ENCODE peak calls at places on chromosomes 4 and X, in five cellular contexts. One of them, this sample, is unnamed.

GRCh38 chr4:81466841-81467671 is 4.7 kb downstream of the RASGEF1B start:
- DNase-seq in stromal cell of bone marrow: peak; percentile 43
- DNase-seq in stimulated activated CD4-positive, alpha-beta T cell treated with anti-CD3 and anti-CD28 coated beads, Interleukin-4, amount 100 ng/mL, for 24 hours: peak; percentile 88
- DNase-seq in HTR-8/SVneo: no peak
- DNase-seq in GM10248: peak; percentile 44
- DNase-seq in this sample: peak; percentile 70

GRCh38 chr4:73698217-73698616 is 42.2 kb upstream of the CXCL8 start:
- DNase-seq in stromal cell of bone marrow: no peak
- DNase-seq in stimulated activated CD4-positive, alpha-beta T cell treated with anti-CD3 and anti-CD28 coated beads, Interleukin-4, amount 100 ng/mL, for 24 hours: no peak
- DNase-seq in HTR-8/SVneo: no peak
- DNase-seq in GM10248: no peak
- DNase-seq in this sample: no peak

GRCh38 chr4:168710353-168710946 is 213.6 kb downstream of the PALLD start:
- DNase-seq in stromal cell of bone marrow: peak; percentile 56
- DNase-seq in stimulated activated CD4-positive, alpha-beta T cell treated with anti-CD3 and anti-CD28 coated beads, Interleukin-4, amount 100 ng/mL, for 24 hours: no peak
- DNase-seq in HTR-8/SVneo: peak; percentile 30
- DNase-seq in GM10248: no peak
- DNase-seq in this sample: no peak

GRCh38 chr4:30753316-30753715 is 33.1 kb downstream of the PCDH7 start:
- DNase-seq in stromal cell of bone marrow: no peak
- DNase-seq in stimulated activated CD4-positive, alpha-beta T cell treated with anti-CD3 and anti-CD28 coated beads, Interleukin-4, amount 100 ng/mL, for 24 hours: no peak
- DNase-seq in HTR-8/SVneo: no peak
- DNase-seq in GM10248: no peak
- DNase-seq in this sample: no peak

GRCh38 chr4:12615822-12616221 is 868.3 kb downstream of the RAB28 start:
- DNase-seq in stromal cell of bone marrow: no peak
- DNase-seq in stimulated activated CD4-positive, alpha-beta T cell treated with anti-CD3 and anti-CD28 coated beads, Interleukin-4, amount 100 ng/mL, for 24 hours: no peak
- DNase-seq in HTR-8/SVneo: no peak
- DNase-seq in GM10248: no peak
- DNase-seq in this sample: no peak

GRCh38 chr4:119113033-119113655 is 22.5 kb upstream of the MYOZ2 start:
- DNase-seq in stromal cell of bone marrow: peak; percentile 91
- DNase-seq in stimulated activated CD4-positive, alpha-beta T cell treated with anti-CD3 and anti-CD28 coated beads, Interleukin-4, amount 100 ng/mL, for 24 hours: no peak
- DNase-seq in HTR-8/SVneo: peak; percentile 70
- DNase-seq in GM10248: no peak
- DNase-seq in this sample: no peak

GRCh38 chrX:119817130-119817690 is 25.8 kb upstream of the RPL39 start:
- DNase-seq in stromal cell of bone marrow: peak; percentile 59
- DNase-seq in stimulated activated CD4-positive, alpha-beta T cell treated with anti-CD3 and anti-CD28 coated beads, Interleukin-4, amount 100 ng/mL, for 24 hours: no peak
- DNase-seq in HTR-8/SVneo: no peak
- DNase-seq in GM10248: no peak
- DNase-seq in this sample: no peak

GRCh38 chrX:68934421-68934820 is 105.6 kb downstream of the EFNB1 start:
- DNase-seq in stromal cell of bone marrow: no peak
- DNase-seq in stimulated activated CD4-positive, alpha-beta T cell treated with anti-CD3 and anti-CD28 coated beads, Interleukin-4, amount 100 ng/mL, for 24 hours: no peak
- DNase-seq in HTR-8/SVneo: no peak
- DNase-seq in GM10248: no peak
- DNase-seq in this sample: no peak

GRCh38 chr4:158053801-158054200 is 119.0 kb downstream of the GASK1B start:
- DNase-seq in stromal cell of bone marrow: no peak
- DNase-seq in stimulated activated CD4-positive, alpha-beta T cell treated with anti-CD3 and anti-CD28 coated beads, Interleukin-4, amount 100 ng/mL, for 24 hours: no peak
- DNase-seq in HTR-8/SVneo: no peak
- DNase-seq in GM10248: no peak
- DNase-seq in this sample: no peak

GRCh38 chr4:46250997-46251396 is 127.1 kb upstream of the GABRG1 start:
- DNase-seq in stromal cell of bone marrow: no peak
- DNase-seq in stimulated activated CD4-positive, alpha-beta T cell treated with anti-CD3 and anti-CD28 coated beads, Interleukin-4, amount 100 ng/mL, for 24 hours: no peak
- DNase-seq in HTR-8/SVneo: no peak
- DNase-seq in GM10248: no peak
- DNase-seq in this sample: no peak

GRCh38 chr4:138192113-138192512 is 50.0 kb downstream of the SLC7A11 start:
- DNase-seq in stromal cell of bone marrow: no peak
- DNase-seq in stimulated activated CD4-positive, alpha-beta T cell treated with anti-CD3 and anti-CD28 coated beads, Interleukin-4, amount 100 ng/mL, for 24 hours: no peak
- DNase-seq in HTR-8/SVneo: peak; percentile 9
- DNase-seq in GM10248: no peak
- DNase-seq in this sample: no peak

GRCh38 chrX:115452256-115452655 is 108.7 kb upstream of the PLS3 start:
- DNase-seq in stromal cell of bone marrow: no peak
- DNase-seq in stimulated activated CD4-positive, alpha-beta T cell treated with anti-CD3 and anti-CD28 coated beads, Interleukin-4, amount 100 ng/mL, for 24 hours: no peak
- DNase-seq in HTR-8/SVneo: no peak
- DNase-seq in GM10248: no peak
- DNase-seq in this sample: no peak

This sample was measured in activated CD4-positive, alpha-beta memory T cell treated with anti-CD3 and anti-CD28 coated beads, Interleukin-2, amount 10 ng/mL, durations not matched to agents 7 days and 5 days.